ENCODE peak calls at places on chromosomes 12 and 14, in five cellular contexts. T is cardiac fibroblast; Q is SK-N-SH; I is CD8-positive, alpha-beta T cell; V is skeletal muscle cell. O is an unnamed sample.

GRCh38 chr14:92646952-92647461 is 101.4 kb downstream of the LGMN start:
- DNase-seq in T (peak; percentile 76), Q (no peak), I (no peak), V (peak; percentile 67), O (peak; percentile 94)

GRCh38 chr14:101186544-101186943 is 283.0 kb upstream of the RTL1 start:
- DNase-seq in T (no peak), Q (peak; percentile 5), I (no peak), V (no peak), O (no peak)

GRCh38 chr14:74135386-74135785 is 50.6 kb downstream of the LIN52 start:
- DNase-seq in T (peak; percentile 26), Q (no peak), I (no peak), V (peak; percentile 6), O (no peak)

GRCh38 chr12:14554281-14555008 is 13.2 kb downstream of the PLBD1 start:
- DNase-seq in T (peak; percentile 9), Q (no peak), I (no peak), V (no peak), O (peak; percentile 87)

GRCh38 chr12:131087302-131087818 is 133.7 kb downstream of the ADGRD1 start:
- DNase-seq in T (no peak), Q (no peak), I (no peak), V (no peak), O (peak; percentile 53)

GRCh38 chr14:35506927-35507326 is 27.0 kb upstream of the INSM2 start:
- DNase-seq in T (peak; percentile 57), Q (no peak), I (no peak), V (peak; percentile 5), O (no peak)

GRCh38 chr14:89827260-89827659 is 127.3 kb downstream of the EFCAB11 start:
- DNase-seq in T (no peak), Q (no peak), I (no peak), V (no peak), O (no peak)

GRCh38 chr14:58607571-58608317 is 30.0 kb upstream of the DACT1 start:
- DNase-seq in T (peak; percentile 80), Q (no peak), I (no peak), V (peak; percentile 28), O (no peak)

GRCh38 chr12:123119808-123120207 is 31.1 kb downstream of the PITPNM2 start:
- DNase-seq in T (no peak), Q (no peak), I (no peak), V (no peak), O (no peak)

GRCh38 chr12:56102683-56103065 is 1.7 kb upstream of the PA2G4 start:
- DNase-seq in T (no peak), Q (no peak), I (no peak), V (no peak), O (no peak)

GRCh38 chr12:109946505-109946904 is 46.4 kb downstream of the TCHP start:
- DNase-seq in T (no peak), Q (no peak), I (no peak), V (no peak), O (no peak)

GRCh38 chr12:8914716-8915526 is 612 bp downstream of the PHC1 start:
- DNase-seq in T (peak; percentile 60), Q (peak; percentile 83), I (peak; percentile 26), V (no peak), O (peak; percentile 77)

GRCh38 chr14:65100905-65101541 is 1.3 kb downstream of the MAX start:
- DNase-seq in T (peak; percentile 17), Q (no peak), I (no peak), V (no peak), O (no peak)

GRCh38 chr14:67934087-67934486 is 114.5 kb downstream of the RAD51B start:
- DNase-seq in T (peak; percentile 89), Q (peak; percentile 53), I (no peak), V (peak; percentile 60), O (no peak)

GRCh38 chr12:124389537-124390441 is 94.9 kb downstream of the RFLNA start:
- DNase-seq in T (no peak), Q (no peak), I (no peak), V (no peak), O (no peak)
- H3K4me3 ChIP-seq in T (peak overlapping the region; percentile 75), Q (peak overlapping the region; percentile 52), I (no peak overlapping the region), V (peak overlapping the region; percentile 85), O (peak overlapping the region; percentile 54)

GRCh38 chr12:42766754-42767153 is 177.2 kb upstream of the PRICKLE1 start:
- DNase-seq in T (no peak), Q (no peak), I (no peak), V (no peak), O (no peak)

GRCh38 chr12:42769455-42769854 is 179.9 kb upstream of the PRICKLE1 start:
- DNase-seq in T (no peak), Q (no peak), I (no peak), V (no peak), O (no peak)

GRCh38 chr12:42770261-42770660 is 180.7 kb upstream of the PRICKLE1 start:
- DNase-seq in T (no peak), Q (no peak), I (no peak), V (no peak), O (no peak)

GRCh38 chr12:42767326-42767954 is 177.9 kb upstream of the PRICKLE1 start:
- DNase-seq in T (no peak), Q (no peak), I (no peak), V (no peak), O (no peak)

DNA sequence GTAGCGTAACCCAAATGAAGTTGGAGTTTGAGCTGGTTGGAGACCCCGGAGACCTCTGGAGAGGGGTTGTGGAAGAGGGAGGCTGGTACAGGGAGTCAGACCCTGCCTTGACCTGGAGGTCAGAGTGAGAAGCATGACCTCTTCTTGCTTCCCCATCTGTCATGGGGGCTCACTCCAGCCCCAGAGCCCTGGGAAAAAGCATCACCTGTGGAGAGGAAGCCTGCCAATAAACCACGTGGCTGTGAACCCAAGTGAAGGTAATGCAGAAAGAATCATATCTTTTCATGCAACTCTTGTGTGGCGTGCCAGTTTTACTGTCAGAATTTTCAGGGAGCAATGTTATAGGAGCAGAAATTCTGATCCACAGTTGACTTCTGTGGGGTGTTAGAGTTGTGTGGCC is 178.5 kb upstream of the PRICKLE1 start:
- DNase-seq in T (no peak), Q (no peak), I (no peak), V (no peak), O (no peak)
- H3K4me3 ChIP-seq in T (no peak overlapping the region), Q (no peak overlapping the region), I (no peak overlapping the region), V (no peak overlapping the region), O (no peak overlapping the region)

GRCh38 chr12:6372403-6373003 is 2.9 kb downstream of the SCNN1A start:
- DNase-seq in T (peak; percentile 82), Q (no peak), I (no peak), V (peak; percentile 68), O (peak; percentile 67)
- H3K4me3 ChIP-seq in T (no peak overlapping the region), Q (no peak overlapping the region), I (no peak overlapping the region), V (no peak overlapping the region), O (no peak overlapping the region)

GRCh38 chr12:89020689-89021088 is 331.6 kb downstream of the DUSP6 start:
- DNase-seq in T (no peak), Q (no peak), I (no peak), V (no peak), O (no peak)

GRCh38 chr12:89020121-89020480 is 332.2 kb downstream of the DUSP6 start:
- DNase-seq in T (no peak), Q (peak; percentile 2), I (no peak), V (no peak), O (no peak)

GRCh38 chr12:89016970-89017778 is 335.1 kb downstream of the DUSP6 start:
- DNase-seq in T (peak; percentile 86), Q (peak; percentile 38), I (no peak), V (no peak), O (peak; percentile 61)

GRCh38 chr12:89015419-89015818 is 336.9 kb downstream of the DUSP6 start:
- DNase-seq in T (no peak), Q (no peak), I (no peak), V (no peak), O (no peak)

GRCh38 chr12:89019439-89020120 is 332.7 kb downstream of the DUSP6 start:
- DNase-seq in T (peak; percentile 91), Q (peak; percentile 72), I (peak; percentile 48), V (peak; percentile 60), O (peak; percentile 88)
- H3K4me3 ChIP-seq in T (peak overlapping the region; percentile 48), Q (peak overlapping the region; percentile 37), I (no peak overlapping the region), V (peak overlapping the region; percentile 37), O (no peak overlapping the region)

DNA sequence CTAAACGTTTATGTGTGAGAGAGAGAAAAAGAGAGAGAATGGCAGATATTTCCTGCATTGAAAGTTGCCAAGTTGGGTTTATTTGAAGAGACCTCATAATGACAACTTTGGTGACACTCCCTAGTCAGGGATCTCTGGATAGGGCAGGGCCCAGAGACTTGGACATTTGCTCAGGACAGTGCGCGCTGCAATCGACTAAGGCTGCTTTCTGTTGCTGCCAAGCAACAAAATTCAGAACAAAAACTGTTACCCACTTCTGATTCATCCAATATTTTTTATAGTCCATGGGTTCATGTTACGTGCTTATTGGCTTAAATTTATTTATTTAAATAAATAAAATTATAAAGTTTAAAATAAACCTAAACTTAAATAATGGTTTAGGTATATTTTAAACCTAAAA is 34.2 kb downstream of the PTGER2 start:
- DNase-seq in T (peak; percentile 48), Q (no peak), I (no peak), V (no peak), O (no peak)
- H3K4me3 ChIP-seq in T (no peak overlapping the region), Q (no peak overlapping the region), I (no peak overlapping the region), V (no peak overlapping the region), O (no peak overlapping the region)

GRCh38 chr14:70655110-70655826 is 13.6 kb downstream of the TTC9 start:
- DNase-seq in T (no peak), Q (no peak), I (peak; percentile 31), V (no peak), O (no peak)
- H3K4me3 ChIP-seq in T (no peak overlapping the region), Q (no peak overlapping the region), I (peak overlapping the region; percentile 46), V (no peak overlapping the region), O (no peak overlapping the region)

O was measured in sigmoid colon.